ENCODE peak calls at places on chromosomes 1 and 21, in ten cellular contexts. One of them, this sample, is unnamed.

GRCh38 chr1:54528613-54529012 is 19.4 kb upstream of the ACOT11 start:
- DNase-seq in activated CD4-positive, CD25-positive, alpha-beta regulatory T cell: no peak
- DNase-seq in NCI-H2029: no peak
- DNase-seq in sciatic nerve: peak
- DNase-seq in cardiac septum: peak
- DNase-seq in NCI-H774: no peak
- DNase-seq in hypothalamus: no peak
- DNase-seq in body of pancreas: no peak
- DNase-seq in fibroblast of villous mesenchyme: no peak
- DNase-seq in epithelial cell of esophagus: peak
- DNase-seq in this sample: no peak

GRCh38 chr1:53373246-53373645 is 45.4 kb upstream of the LRP8 start:
- DNase-seq in NCI-H774: no peak
- DNase-seq in activated CD4-positive, CD25-positive, alpha-beta regulatory T cell: no peak
- DNase-seq in epithelial cell of esophagus: no peak
- DNase-seq in fibroblast of villous mesenchyme: no peak
- DNase-seq in sciatic nerve: peak
- DNase-seq in NCI-H2029: no peak
- DNase-seq in hypothalamus: no peak
- DNase-seq in cardiac septum: peak
- DNase-seq in body of pancreas: no peak
- DNase-seq in this sample: peak

GRCh38 chr1:29426701-29427279 is 190.5 kb downstream of the PTPRU start:
- DNase-seq in NCI-H2029: peak
- DNase-seq in cardiac septum: peak
- DNase-seq in sciatic nerve: no peak
- DNase-seq in NCI-H774: no peak
- DNase-seq in fibroblast of villous mesenchyme: no peak
- DNase-seq in epithelial cell of esophagus: no peak
- DNase-seq in hypothalamus: no peak
- DNase-seq in activated CD4-positive, CD25-positive, alpha-beta regulatory T cell: no peak
- DNase-seq in body of pancreas: peak
- DNase-seq in this sample: no peak

GRCh38 chr1:6220236-6220635 is 14.3 kb downstream of the RNF207 start:
- DNase-seq in hypothalamus: no peak
- DNase-seq in epithelial cell of esophagus: peak
- DNase-seq in fibroblast of villous mesenchyme: no peak
- DNase-seq in body of pancreas: no peak
- DNase-seq in NCI-H2029: no peak
- DNase-seq in cardiac septum: no peak
- DNase-seq in sciatic nerve: no peak
- DNase-seq in activated CD4-positive, CD25-positive, alpha-beta regulatory T cell: no peak
- DNase-seq in NCI-H774: no peak
- DNase-seq in this sample: no peak

GRCh38 chr1:155127105-155127671 is 488 bp upstream of the EFNA1 start:
- DNase-seq in NCI-H774: peak
- DNase-seq in cardiac septum: peak
- DNase-seq in body of pancreas: peak
- DNase-seq in NCI-H2029: peak
- DNase-seq in sciatic nerve: peak
- DNase-seq in hypothalamus: peak
- DNase-seq in epithelial cell of esophagus: peak
- DNase-seq in activated CD4-positive, CD25-positive, alpha-beta regulatory T cell: no peak
- DNase-seq in fibroblast of villous mesenchyme: peak
- DNase-seq in this sample: peak

GRCh38 chr1:10779201-10779600 is 17.2 kb downstream of the CASZ1 start:
- DNase-seq in NCI-H774: peak
- DNase-seq in NCI-H2029: peak
- DNase-seq in hypothalamus: no peak
- DNase-seq in cardiac septum: no peak
- DNase-seq in epithelial cell of esophagus: peak
- DNase-seq in activated CD4-positive, CD25-positive, alpha-beta regulatory T cell: no peak
- DNase-seq in fibroblast of villous mesenchyme: no peak
- DNase-seq in body of pancreas: peak
- DNase-seq in sciatic nerve: no peak
- DNase-seq in this sample: no peak

GRCh38 chr1:236795757-236796719 is 946 bp downstream of the MTR start:
- DNase-seq in body of pancreas: peak
- DNase-seq in fibroblast of villous mesenchyme: peak
- DNase-seq in NCI-H774: no peak
- DNase-seq in sciatic nerve: no peak
- DNase-seq in epithelial cell of esophagus: peak
- DNase-seq in activated CD4-positive, CD25-positive, alpha-beta regulatory T cell: no peak
- DNase-seq in NCI-H2029: no peak
- DNase-seq in cardiac septum: no peak
- DNase-seq in hypothalamus: no peak
- DNase-seq in this sample: no peak

GRCh38 chr1:19257178-19257914 is 5.7 kb downstream of the MRTO4 start:
- DNase-seq in epithelial cell of esophagus: no peak
- DNase-seq in hypothalamus: no peak
- DNase-seq in NCI-H774: no peak
- DNase-seq in fibroblast of villous mesenchyme: peak
- DNase-seq in body of pancreas: no peak
- DNase-seq in cardiac septum: no peak
- DNase-seq in sciatic nerve: no peak
- DNase-seq in activated CD4-positive, CD25-positive, alpha-beta regulatory T cell: no peak
- DNase-seq in NCI-H2029: no peak
- DNase-seq in this sample: no peak

GRCh38 chr1:14745321-14745720 is 146.8 kb downstream of the KAZN start:
- DNase-seq in hypothalamus: no peak
- DNase-seq in NCI-H2029: no peak
- DNase-seq in body of pancreas: no peak
- DNase-seq in activated CD4-positive, CD25-positive, alpha-beta regulatory T cell: no peak
- DNase-seq in epithelial cell of esophagus: no peak
- DNase-seq in NCI-H774: no peak
- DNase-seq in sciatic nerve: no peak
- DNase-seq in cardiac septum: no peak
- DNase-seq in fibroblast of villous mesenchyme: no peak
- DNase-seq in this sample: no peak

GRCh38 chr21:45818904-45819285 is 162.7 kb upstream of the COL6A1 start:
- DNase-seq in activated CD4-positive, CD25-positive, alpha-beta regulatory T cell: peak
- DNase-seq in cardiac septum: no peak
- DNase-seq in hypothalamus: no peak
- DNase-seq in NCI-H774: no peak
- DNase-seq in epithelial cell of esophagus: peak
- DNase-seq in fibroblast of villous mesenchyme: peak
- DNase-seq in sciatic nerve: no peak
- DNase-seq in NCI-H2029: no peak
- DNase-seq in body of pancreas: no peak
- DNase-seq in this sample: no peak

GRCh38 chr21:35202431-35202830 is 153.3 kb upstream of the RUNX1 start:
- DNase-seq in NCI-H774: no peak
- DNase-seq in epithelial cell of esophagus: no peak
- DNase-seq in cardiac septum: no peak
- DNase-seq in NCI-H2029: no peak
- DNase-seq in activated CD4-positive, CD25-positive, alpha-beta regulatory T cell: no peak
- DNase-seq in fibroblast of villous mesenchyme: peak
- DNase-seq in hypothalamus: no peak
- DNase-seq in body of pancreas: no peak
- DNase-seq in sciatic nerve: no peak
- DNase-seq in this sample: no peak

GRCh38 chr1:1677718-1678580 is 14.6 kb downstream of the SLC35E2B start:
- DNase-seq in fibroblast of villous mesenchyme: no peak
- DNase-seq in cardiac septum: no peak
- DNase-seq in NCI-H2029: no peak
- DNase-seq in sciatic nerve: peak
- DNase-seq in NCI-H774: no peak
- DNase-seq in activated CD4-positive, CD25-positive, alpha-beta regulatory T cell: peak
- DNase-seq in body of pancreas: no peak
- DNase-seq in epithelial cell of esophagus: no peak
- DNase-seq in hypothalamus: no peak
- DNase-seq in this sample: no peak

GRCh38 chr1:3779265-3779911 is 6.8 kb downstream of the SMIM1 start:
- DNase-seq in cardiac septum: no peak
- DNase-seq in body of pancreas: no peak
- DNase-seq in fibroblast of villous mesenchyme: no peak
- DNase-seq in NCI-H2029: no peak
- DNase-seq in activated CD4-positive, CD25-positive, alpha-beta regulatory T cell: no peak
- DNase-seq in epithelial cell of esophagus: no peak
- DNase-seq in NCI-H774: no peak
- DNase-seq in hypothalamus: no peak
- DNase-seq in sciatic nerve: no peak
- DNase-seq in this sample: no peak

GRCh38 chr1:222523852-222524251 is 24.1 kb downstream of the HHIPL2 start:
- DNase-seq in body of pancreas: no peak
- DNase-seq in NCI-H774: no peak
- DNase-seq in sciatic nerve: no peak
- DNase-seq in activated CD4-positive, CD25-positive, alpha-beta regulatory T cell: no peak
- DNase-seq in NCI-H2029: no peak
- DNase-seq in epithelial cell of esophagus: no peak
- DNase-seq in cardiac septum: no peak
- DNase-seq in fibroblast of villous mesenchyme: no peak
- DNase-seq in hypothalamus: no peak
- DNase-seq in this sample: no peak

GRCh38 chr21:34061983-34062382 is 11.4 kb upstream of the MRPS6 start:
- DNase-seq in epithelial cell of esophagus: peak
- DNase-seq in NCI-H774: no peak
- DNase-seq in hypothalamus: no peak
- DNase-seq in fibroblast of villous mesenchyme: no peak
- DNase-seq in NCI-H2029: no peak
- DNase-seq in activated CD4-positive, CD25-positive, alpha-beta regulatory T cell: no peak
- DNase-seq in sciatic nerve: no peak
- DNase-seq in body of pancreas: no peak
- DNase-seq in cardiac septum: no peak
- DNase-seq in this sample: no peak

GRCh38 chr1:109926662-109927300 is 16.1 kb downstream of the CSF1 start:
- DNase-seq in NCI-H2029: no peak
- DNase-seq in sciatic nerve: peak
- DNase-seq in cardiac septum: no peak
- DNase-seq in NCI-H774: no peak
- DNase-seq in body of pancreas: no peak
- DNase-seq in epithelial cell of esophagus: peak
- DNase-seq in hypothalamus: no peak
- DNase-seq in fibroblast of villous mesenchyme: peak
- DNase-seq in activated CD4-positive, CD25-positive, alpha-beta regulatory T cell: no peak
- DNase-seq in this sample: no peak

GRCh38 chr21:31185663-31186062 is 147.4 kb upstream of the KRTAP19-8 start:
- DNase-seq in sciatic nerve: no peak
- DNase-seq in epithelial cell of esophagus: no peak
- DNase-seq in body of pancreas: no peak
- DNase-seq in NCI-H774: no peak
- DNase-seq in NCI-H2029: no peak
- DNase-seq in activated CD4-positive, CD25-positive, alpha-beta regulatory T cell: no peak
- DNase-seq in fibroblast of villous mesenchyme: no peak
- DNase-seq in cardiac septum: no peak
- DNase-seq in hypothalamus: no peak
- DNase-seq in this sample: no peak

GRCh38 chr1:95232646-95233320 is 1.2 kb upstream of the RWDD3 start:
- DNase-seq in epithelial cell of esophagus: no peak
- DNase-seq in cardiac septum: no peak
- DNase-seq in activated CD4-positive, CD25-positive, alpha-beta regulatory T cell: no peak
- DNase-seq in NCI-H2029: no peak
- DNase-seq in hypothalamus: no peak
- DNase-seq in fibroblast of villous mesenchyme: peak
- DNase-seq in body of pancreas: peak
- DNase-seq in sciatic nerve: no peak
- DNase-seq in NCI-H774: no peak
- DNase-seq in this sample: peak

GRCh38 chr1:53639251-53639721 is 99.7 kb downstream of the GLIS1 start:
- DNase-seq in sciatic nerve: peak
- DNase-seq in body of pancreas: no peak
- DNase-seq in cardiac septum: peak
- DNase-seq in activated CD4-positive, CD25-positive, alpha-beta regulatory T cell: no peak
- DNase-seq in epithelial cell of esophagus: peak
- DNase-seq in fibroblast of villous mesenchyme: no peak
- DNase-seq in hypothalamus: no peak
- DNase-seq in NCI-H2029: no peak
- DNase-seq in NCI-H774: no peak
- DNase-seq in this sample: no peak

GRCh38 chr1:205270764-205271163 is 43.0 kb downstream of the TMCC2 start:
- DNase-seq in cardiac septum: no peak
- DNase-seq in sciatic nerve: no peak
- DNase-seq in fibroblast of villous mesenchyme: no peak
- DNase-seq in activated CD4-positive, CD25-positive, alpha-beta regulatory T cell: no peak
- DNase-seq in body of pancreas: no peak
- DNase-seq in NCI-H774: peak
- DNase-seq in hypothalamus: no peak
- DNase-seq in epithelial cell of esophagus: peak
- DNase-seq in NCI-H2029: peak
- DNase-seq in this sample: no peak

GRCh38 chr1:183991360-183992155 is 46.0 kb downstream of the COLGALT2 start:
- DNase-seq in cardiac septum: no peak
- DNase-seq in body of pancreas: peak
- DNase-seq in hypothalamus: no peak
- DNase-seq in NCI-H774: no peak
- DNase-seq in sciatic nerve: no peak
- DNase-seq in epithelial cell of esophagus: no peak
- DNase-seq in activated CD4-positive, CD25-positive, alpha-beta regulatory T cell: no peak
- DNase-seq in fibroblast of villous mesenchyme: no peak
- DNase-seq in NCI-H2029: no peak
- DNase-seq in this sample: no peak

GRCh38 chr1:70536708-70537398 is 125.8 kb downstream of the CTH start:
- DNase-seq in sciatic nerve: no peak
- DNase-seq in hypothalamus: no peak
- DNase-seq in activated CD4-positive, CD25-positive, alpha-beta regulatory T cell: no peak
- DNase-seq in epithelial cell of esophagus: no peak
- DNase-seq in NCI-H2029: no peak
- DNase-seq in fibroblast of villous mesenchyme: no peak
- DNase-seq in NCI-H774: no peak
- DNase-seq in cardiac septum: no peak
- DNase-seq in body of pancreas: no peak
- DNase-seq in this sample: no peak

GRCh38 chr21:26118928-26119540 is 51.5 kb downstream of the APP start:
- DNase-seq in activated CD4-positive, CD25-positive, alpha-beta regulatory T cell: no peak
- DNase-seq in NCI-H774: no peak
- DNase-seq in fibroblast of villous mesenchyme: no peak
- DNase-seq in sciatic nerve: no peak
- DNase-seq in hypothalamus: no peak
- DNase-seq in epithelial cell of esophagus: no peak
- DNase-seq in body of pancreas: no peak
- DNase-seq in cardiac septum: no peak
- DNase-seq in NCI-H2029: no peak
- DNase-seq in this sample: no peak

GRCh38 chr21:38756746-38757145 is 49.0 kb upstream of the ETS2 start:
- DNase-seq in fibroblast of villous mesenchyme: peak
- DNase-seq in activated CD4-positive, CD25-positive, alpha-beta regulatory T cell: no peak
- DNase-seq in sciatic nerve: no peak
- DNase-seq in cardiac septum: no peak
- DNase-seq in hypothalamus: no peak
- DNase-seq in NCI-H774: no peak
- DNase-seq in epithelial cell of esophagus: peak
- DNase-seq in NCI-H2029: no peak
- DNase-seq in body of pancreas: no peak
- DNase-seq in this sample: no peak

GRCh38 chr1:192577145-192578140 is 1.9 kb downstream of the RGS1 start:
- DNase-seq in body of pancreas: no peak
- DNase-seq in activated CD4-positive, CD25-positive, alpha-beta regulatory T cell: no peak
- DNase-seq in epithelial cell of esophagus: no peak
- DNase-seq in sciatic nerve: no peak
- DNase-seq in hypothalamus: no peak
- DNase-seq in NCI-H2029: no peak
- DNase-seq in NCI-H774: no peak
- DNase-seq in fibroblast of villous mesenchyme: no peak
- DNase-seq in cardiac septum: no peak
- DNase-seq in this sample: no peak

GRCh38 chr21:25708467-25709065 is 26.1 kb downstream of the ATP5PF start:
- DNase-seq in fibroblast of villous mesenchyme: peak
- DNase-seq in sciatic nerve: peak
- DNase-seq in epithelial cell of esophagus: peak
- DNase-seq in cardiac septum: no peak
- DNase-seq in NCI-H2029: no peak
- DNase-seq in hypothalamus: no peak
- DNase-seq in activated CD4-positive, CD25-positive, alpha-beta regulatory T cell: peak
- DNase-seq in NCI-H774: peak
- DNase-seq in body of pancreas: peak
- DNase-seq in this sample: peak

GRCh38 chr1:156268336-156268735 is 14.3 kb downstream of the SMG5 start:
- DNase-seq in sciatic nerve: no peak
- DNase-seq in cardiac septum: no peak
- DNase-seq in body of pancreas: no peak
- DNase-seq in fibroblast of villous mesenchyme: no peak
- DNase-seq in activated CD4-positive, CD25-positive, alpha-beta regulatory T cell: no peak
- DNase-seq in NCI-H774: no peak
- DNase-seq in epithelial cell of esophagus: no peak
- DNase-seq in hypothalamus: no peak
- DNase-seq in NCI-H2029: no peak
- DNase-seq in this sample: no peak

GRCh38 chr1:59427155-59427554 is 130.3 kb downstream of the FGGY start:
- DNase-seq in hypothalamus: no peak
- DNase-seq in epithelial cell of esophagus: peak
- DNase-seq in sciatic nerve: no peak
- DNase-seq in activated CD4-positive, CD25-positive, alpha-beta regulatory T cell: no peak
- DNase-seq in cardiac septum: peak
- DNase-seq in body of pancreas: no peak
- DNase-seq in NCI-H2029: no peak
- DNase-seq in NCI-H774: no peak
- DNase-seq in fibroblast of villous mesenchyme: no peak
- DNase-seq in this sample: no peak